ENCODE peak calls at places on chromosomes 11 and 22, in six cellular contexts. H is HCT116, J is neural progenitor cell, M is PC-3, T is keratinocyte, L is GM23338. Y is an unnamed sample.

GRCh38 chr22:30309981-30310672 is 16.6 kb downstream of the TBC1D10A start:
- DNase-seq in H (no peak), J (no peak), M (no peak), T (no peak), L (no peak), Y (peak; percentile 48)

GRCh38 chr11:809287-810039 is at the start of gene RPLP2:
- DNase-seq in H (peak; percentile 93), J (peak; percentile 99), M (peak; percentile 99), T (peak; percentile 66), L (peak; percentile 97), Y (peak; percentile 99)

GRCh38 chr11:57244911-57245310 is 7.9 kb upstream of the APLNR start:
- DNase-seq in H (no peak), J (no peak), M (no peak), T (no peak), L (no peak), Y (peak; percentile 17)

GRCh38 chr11:75025561-75025960 is 36.8 kb downstream of the NEU3 start:
- DNase-seq in H (no peak), J (no peak), M (no peak), T (no peak), L (no peak), Y (no peak)

GRCh38 chr11:86162257-86162656 is 82.3 kb upstream of the EED start:
- DNase-seq in H (no peak), J (no peak), M (peak; percentile 26), T (no peak), L (no peak), Y (no peak)

GRCh38 chr11:76653674-76654309 is 16.8 kb downstream of the LRRC32 start:
- DNase-seq in H (no peak), J (no peak), M (no peak), T (no peak), L (no peak), Y (no peak)

GRCh38 chr22:20033045-20033706 is 12.3 kb downstream of the TANGO2 start:
- DNase-seq in H (no peak), J (no peak), M (no peak), T (no peak), L (no peak), Y (no peak)

GRCh38 chr11:80727315-80727714 is 1286.5 kb upstream of the TENM4 start:
- DNase-seq in H (no peak), J (peak; percentile 60), M (peak; percentile 44), T (no peak), L (peak; percentile 81), Y (no peak)

GRCh38 chr11:117412653-117413275 is 85.1 kb downstream of the CEP164 start:
- DNase-seq in H (no peak), J (no peak), M (no peak), T (no peak), L (no peak), Y (no peak)

GRCh38 chr11:96186806-96187205 is 156.2 kb downstream of the MAML2 start:
- DNase-seq in H (no peak), J (no peak), M (peak; percentile 75), T (no peak), L (no peak), Y (no peak)

GRCh38 chr22:30206964-30207363 is 39.6 kb downstream of the LIF start:
- DNase-seq in H (peak; percentile 78), J (peak; percentile 76), M (peak; percentile 97), T (no peak), L (peak; percentile 81), Y (no peak)

GRCh38 chr22:30204742-30205111 is 41.8 kb downstream of the LIF start:
- DNase-seq in H (no peak), J (no peak), M (no peak), T (no peak), L (no peak), Y (no peak)

GRCh38 chr11:102552447-102553200 is 22.1 kb upstream of the MMP7 start:
- DNase-seq in H (peak; percentile 94), J (no peak), M (peak; percentile 98), T (peak; percentile 60), L (no peak), Y (no peak)

GRCh38 chr11:2806351-2807058 is 79.1 kb downstream of the CDKN1C start:
- DNase-seq in H (no peak), J (peak; percentile 35), M (no peak), T (no peak), L (no peak), Y (no peak)

GRCh38 chr11:122093731-122094130 is 22.3 kb downstream of the BLID start:
- DNase-seq in H (no peak), J (no peak), M (peak; percentile 60), T (no peak), L (no peak), Y (no peak)

GRCh38 chr11:94938399-94939055 is 34.8 kb downstream of the CWC15 start:
- DNase-seq in H (no peak), J (no peak), M (peak; percentile 6), T (no peak), L (no peak), Y (no peak)

DNA sequence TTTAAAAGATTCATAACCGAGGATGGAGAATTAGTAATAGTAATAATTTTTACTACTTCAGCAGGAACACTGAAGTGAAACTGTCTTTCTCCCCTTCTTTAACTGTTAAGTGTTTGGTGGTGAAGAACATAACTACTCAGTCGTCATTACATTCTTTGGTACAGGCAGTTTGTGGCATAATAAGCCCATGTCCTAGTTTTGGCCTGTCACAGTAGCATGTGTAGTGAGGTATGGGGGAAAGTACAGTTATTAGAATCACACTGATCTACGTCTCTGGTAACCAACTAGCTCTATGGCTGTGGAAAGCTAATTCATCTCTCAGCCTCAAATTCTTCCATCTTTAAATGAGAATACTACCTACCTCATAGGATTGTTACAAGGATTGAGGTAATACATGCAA is 71.8 kb downstream of the RBFOX2 start:
- DNase-seq in H (no peak), J (no peak), M (no peak), T (no peak), L (no peak), Y (no peak)
- TF ChIP-seq CTCF in H (no peak), J (no peak), M (no peak), T (no peak), L (no peak), Y (no peak)

GRCh38 chr22:49812838-49813237 is 14.8 kb downstream of the BRD1 start:
- DNase-seq in H (no peak), J (no peak), M (no peak), T (no peak), L (no peak), Y (no peak)

GRCh38 chr22:49814164-49814686 is 13.4 kb downstream of the BRD1 start:
- DNase-seq in H (no peak), J (no peak), M (no peak), T (no peak), L (no peak), Y (no peak)

GRCh38 chr22:49810363-49811013 is 17.2 kb downstream of the BRD1 start:
- DNase-seq in H (no peak), J (no peak), M (no peak), T (no peak), L (no peak), Y (no peak)

GRCh38 chr22:49807780-49808708 is 19.6 kb downstream of the BRD1 start:
- DNase-seq in H (no peak), J (no peak), M (no peak), T (no peak), L (no peak), Y (no peak)

DNA sequence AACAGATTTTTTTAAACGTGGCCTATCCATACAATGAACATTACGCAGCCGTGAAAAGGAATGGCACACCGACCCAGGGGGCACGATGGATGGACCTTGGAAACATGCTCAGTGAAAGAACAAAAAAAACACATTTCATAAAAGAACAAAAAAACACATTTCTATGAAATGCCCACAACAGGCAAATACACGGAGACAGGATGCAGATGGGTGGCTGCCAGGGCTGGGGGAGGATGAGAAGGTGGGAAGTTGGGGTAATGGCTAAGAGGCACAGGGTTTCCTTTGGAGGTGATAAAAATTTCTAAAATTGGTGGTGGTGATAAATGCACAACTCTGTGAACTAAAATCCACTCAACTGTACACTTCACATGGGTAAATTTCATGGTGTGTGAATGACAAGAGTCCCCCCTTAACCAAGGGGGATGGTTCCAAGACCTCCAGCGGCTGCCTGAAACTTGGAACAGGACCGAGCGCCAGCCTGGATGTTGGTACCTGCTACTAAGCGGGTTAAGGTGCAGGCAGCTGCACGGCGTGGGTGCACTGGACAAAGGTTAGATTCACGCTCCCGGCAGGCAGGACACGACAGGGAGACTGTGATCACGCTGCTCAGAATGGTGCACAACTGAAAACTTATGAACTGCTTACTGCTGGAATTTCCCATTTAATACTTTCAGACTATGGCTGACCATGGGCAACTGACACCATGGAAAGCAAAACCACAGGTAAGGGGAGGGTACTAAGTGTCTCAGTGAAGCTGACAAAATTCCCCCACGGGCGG is 16.5 kb downstream of the BRD1 start:
- DNase-seq in H (no peak), J (no peak), M (no peak), T (no peak), L (no peak), Y (no peak)
- H4K20me1 ChIP-seq in H (peaks cover 14% of the 10 kb centered on the region), J (peaks cover 100% of the 10 kb centered on the region), M (peaks cover 58% of the 10 kb centered on the region), T (peaks cover 38% of the 10 kb centered on the region), L (peaks cover 68% of the 10 kb centered on the region), Y (peaks cover 18% of the 10 kb centered on the region)

GRCh38 chr22:23542933-23543332 is 37.2 kb downstream of the IGLL1 start:
- DNase-seq in H (no peak), J (no peak), M (peak; percentile 51), T (no peak), L (no peak), Y (no peak)
- H3K36me3 ChIP-seq in H (no peaks in the 10 kb centered on the region), J (no peaks in the 10 kb centered on the region), M (no peaks in the 10 kb centered on the region), T (no peaks in the 10 kb centered on the region), L (no peaks in the 10 kb centered on the region), Y (no peaks in the 10 kb centered on the region)

GRCh38 chr11:97460091-97460490 is 1070.3 kb downstream of the JRKL start:
- DNase-seq in H (no peak), J (no peak), M (no peak), T (no peak), L (no peak), Y (no peak)

GRCh38 chr11:97451441-97451840 is 1061.6 kb downstream of the JRKL start:
- DNase-seq in H (no peak), J (no peak), M (no peak), T (no peak), L (no peak), Y (no peak)

DNA sequence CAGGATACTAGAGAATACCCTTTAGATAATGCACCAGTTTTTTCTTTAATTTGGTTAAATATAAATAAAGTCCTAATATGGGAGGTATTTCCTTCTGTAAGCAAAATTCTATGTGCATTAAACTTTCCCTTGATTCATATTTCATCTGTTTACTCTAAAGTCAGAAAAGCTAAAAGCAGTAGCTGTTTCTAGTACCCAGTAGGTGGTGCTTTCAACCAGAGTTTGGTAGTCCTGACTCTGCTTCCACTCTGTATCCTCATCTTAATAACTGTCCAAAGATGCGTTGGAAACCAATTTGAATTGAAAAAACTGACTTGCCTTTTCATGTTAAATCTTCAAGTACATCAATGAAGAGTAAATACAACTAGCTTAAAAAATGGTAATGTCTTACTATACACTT is 1065.2 kb downstream of the JRKL start:
- DNase-seq in H (no peak), J (peak; percentile 30), M (peak; percentile 43), T (no peak), L (peak; percentile 20), Y (no peak)
- TF ChIP-seq CTCF in H (no peak), J (peak; percentile 48), M (peak; percentile 61), T (no peak), L (peak; percentile 61), Y (peak; percentile 16)

Y was measured in OCI-LY7.